ENCODE peak calls at places on chromosome 13, in eight cellular contexts. One of them, this sample, is unnamed.

GRCh38 chr13:103246581-103247200 is 180.5 kb upstream of the SLC10A2 start:
- DNase-seq in OCI-LY7: no peak
- DNase-seq in lower lobe of right lung: no peak
- DNase-seq in spleen: no peak
- DNase-seq in thoracic aorta: no peak
- DNase-seq in pancreas: no peak
- DNase-seq in PC-9: no peak
- DNase-seq in HepG2: no peak
- DNase-seq in this sample: no peak

GRCh38 chr13:57666131-57666530 is 34.6 kb downstream of the PCDH17 start:
- DNase-seq in spleen: no peak
- DNase-seq in lower lobe of right lung: no peak
- DNase-seq in thoracic aorta: no peak
- DNase-seq in HepG2: no peak
- DNase-seq in PC-9: no peak
- DNase-seq in OCI-LY7: no peak
- DNase-seq in pancreas: no peak
- DNase-seq in this sample: no peak

GRCh38 chr13:106498571-106498970 is 36.9 kb downstream of the EFNB2 start:
- DNase-seq in pancreas: no peak
- DNase-seq in lower lobe of right lung: no peak
- DNase-seq in spleen: no peak
- DNase-seq in thoracic aorta: no peak
- DNase-seq in HepG2: no peak
- DNase-seq in PC-9: no peak
- DNase-seq in OCI-LY7: no peak
- DNase-seq in this sample: no peak

GRCh38 chr13:35947315-35947714 is 183.9 kb downstream of the DCLK1 start:
- DNase-seq in pancreas: no peak
- DNase-seq in spleen: no peak
- DNase-seq in HepG2: no peak
- DNase-seq in thoracic aorta: no peak
- DNase-seq in PC-9: no peak
- DNase-seq in OCI-LY7: no peak
- DNase-seq in lower lobe of right lung: no peak
- DNase-seq in this sample: no peak

GRCh38 chr13:24911135-24911524 is 147.2 kb downstream of the RNF17 start:
- DNase-seq in thoracic aorta: no peak
- DNase-seq in spleen: no peak
- DNase-seq in PC-9: peak; percentile 41
- DNase-seq in HepG2: no peak
- DNase-seq in lower lobe of right lung: no peak
- DNase-seq in OCI-LY7: no peak
- DNase-seq in pancreas: no peak
- DNase-seq in this sample: no peak

GRCh38 chr13:75537401-75538365 is at the start of gene COMMD6:
- DNase-seq in pancreas: peak; percentile 67
- DNase-seq in spleen: peak; percentile 95
- DNase-seq in PC-9: peak; percentile 75
- DNase-seq in lower lobe of right lung: peak; percentile 89
- DNase-seq in OCI-LY7: peak; percentile 85
- DNase-seq in thoracic aorta: peak; percentile 8
- DNase-seq in HepG2: peak; percentile 72
- DNase-seq in this sample: peak; percentile 91

GRCh38 chr13:77698211-77699058 is 948 bp downstream of the SLAIN1 start:
- DNase-seq in spleen: peak; percentile 90
- DNase-seq in lower lobe of right lung: peak; percentile 56
- DNase-seq in PC-9: peak; percentile 8
- DNase-seq in HepG2: no peak
- DNase-seq in thoracic aorta: no peak
- DNase-seq in pancreas: peak; percentile 54
- DNase-seq in OCI-LY7: peak; percentile 73
- DNase-seq in this sample: peak; percentile 81

GRCh38 chr13:26616126-26616525 is 58.6 kb downstream of the WASF3 start:
- DNase-seq in lower lobe of right lung: no peak
- DNase-seq in thoracic aorta: no peak
- DNase-seq in spleen: no peak
- DNase-seq in pancreas: no peak
- DNase-seq in OCI-LY7: no peak
- DNase-seq in PC-9: no peak
- DNase-seq in HepG2: no peak
- DNase-seq in this sample: no peak

GRCh38 chr13:89982406-89983085 is 1364.9 kb upstream of the MIR17HG start:
- DNase-seq in thoracic aorta: no peak
- DNase-seq in PC-9: no peak
- DNase-seq in pancreas: no peak
- DNase-seq in lower lobe of right lung: no peak
- DNase-seq in spleen: no peak
- DNase-seq in OCI-LY7: no peak
- DNase-seq in HepG2: no peak
- DNase-seq in this sample: no peak

GRCh38 chr13:109293166-109293565 is 493.2 kb downstream of the IRS2 start:
- DNase-seq in pancreas: no peak
- DNase-seq in HepG2: no peak
- DNase-seq in PC-9: no peak
- DNase-seq in OCI-LY7: no peak
- DNase-seq in thoracic aorta: no peak
- DNase-seq in lower lobe of right lung: no peak
- DNase-seq in spleen: no peak
- DNase-seq in this sample: no peak

GRCh38 chr13:40187836-40188591 is 478.4 kb downstream of the FOXO1 start:
- DNase-seq in PC-9: no peak
- DNase-seq in pancreas: no peak
- DNase-seq in spleen: peak; percentile 82
- DNase-seq in thoracic aorta: no peak
- DNase-seq in OCI-LY7: no peak
- DNase-seq in HepG2: no peak
- DNase-seq in lower lobe of right lung: no peak
- DNase-seq in this sample: no peak

GRCh38 chr13:87999141-87999765 is 328.1 kb downstream of the SLITRK5 start:
- DNase-seq in spleen: no peak
- DNase-seq in lower lobe of right lung: no peak
- DNase-seq in pancreas: no peak
- DNase-seq in PC-9: peak; percentile 31
- DNase-seq in HepG2: no peak
- DNase-seq in thoracic aorta: no peak
- DNase-seq in OCI-LY7: no peak
- DNase-seq in this sample: peak; percentile 22

GRCh38 chr13:40599146-40599545 is 67.3 kb downstream of the FOXO1 start:
- DNase-seq in thoracic aorta: no peak
- DNase-seq in OCI-LY7: no peak
- DNase-seq in HepG2: no peak
- DNase-seq in lower lobe of right lung: no peak
- DNase-seq in pancreas: no peak
- DNase-seq in spleen: no peak
- DNase-seq in PC-9: no peak
- DNase-seq in this sample: no peak

GRCh38 chr13:94312511-94313191 is 166.8 kb downstream of the DCT start:
- DNase-seq in thoracic aorta: no peak
- DNase-seq in OCI-LY7: no peak
- DNase-seq in pancreas: no peak
- DNase-seq in PC-9: no peak
- DNase-seq in HepG2: no peak
- DNase-seq in spleen: no peak
- DNase-seq in lower lobe of right lung: no peak
- DNase-seq in this sample: peak; percentile 49

GRCh38 chr13:101751488-101751887 is 299.0 kb downstream of the ITGBL1 start:
- DNase-seq in HepG2: no peak
- DNase-seq in spleen: no peak
- DNase-seq in lower lobe of right lung: no peak
- DNase-seq in PC-9: peak; percentile 38
- DNase-seq in thoracic aorta: no peak
- DNase-seq in OCI-LY7: no peak
- DNase-seq in pancreas: no peak
- DNase-seq in this sample: peak; percentile 79

GRCh38 chr13:41496420-41497234 is 39.3 kb downstream of the RGCC start:
- DNase-seq in spleen: no peak
- DNase-seq in PC-9: no peak
- DNase-seq in thoracic aorta: no peak
- DNase-seq in lower lobe of right lung: no peak
- DNase-seq in HepG2: no peak
- DNase-seq in pancreas: no peak
- DNase-seq in OCI-LY7: no peak
- DNase-seq in this sample: no peak

GRCh38 chr13:45949161-45949560 is 97.6 kb upstream of the SIAH3 start:
- DNase-seq in pancreas: no peak
- DNase-seq in OCI-LY7: no peak
- DNase-seq in HepG2: no peak
- DNase-seq in PC-9: no peak
- DNase-seq in lower lobe of right lung: no peak
- DNase-seq in thoracic aorta: no peak
- DNase-seq in spleen: no peak
- DNase-seq in this sample: no peak

GRCh38 chr13:45953082-45953481 is 99.5 kb downstream of the ZC3H13 start:
- DNase-seq in pancreas: no peak
- DNase-seq in OCI-LY7: no peak
- DNase-seq in HepG2: no peak
- DNase-seq in lower lobe of right lung: no peak
- DNase-seq in PC-9: no peak
- DNase-seq in spleen: no peak
- DNase-seq in thoracic aorta: no peak
- DNase-seq in this sample: no peak

GRCh38 chr13:45951724-45952123 is 100.2 kb upstream of the SIAH3 start:
- DNase-seq in PC-9: no peak
- DNase-seq in lower lobe of right lung: no peak
- DNase-seq in HepG2: no peak
- DNase-seq in pancreas: no peak
- DNase-seq in OCI-LY7: no peak
- DNase-seq in thoracic aorta: no peak
- DNase-seq in spleen: no peak
- DNase-seq in this sample: no peak

GRCh38 chr13:45950343-45950995 is 98.9 kb upstream of the SIAH3 start:
- DNase-seq in HepG2: no peak
- DNase-seq in thoracic aorta: no peak
- DNase-seq in spleen: no peak
- DNase-seq in PC-9: no peak
- DNase-seq in lower lobe of right lung: no peak
- DNase-seq in OCI-LY7: no peak
- DNase-seq in pancreas: no peak
- DNase-seq in this sample: no peak

DNA sequence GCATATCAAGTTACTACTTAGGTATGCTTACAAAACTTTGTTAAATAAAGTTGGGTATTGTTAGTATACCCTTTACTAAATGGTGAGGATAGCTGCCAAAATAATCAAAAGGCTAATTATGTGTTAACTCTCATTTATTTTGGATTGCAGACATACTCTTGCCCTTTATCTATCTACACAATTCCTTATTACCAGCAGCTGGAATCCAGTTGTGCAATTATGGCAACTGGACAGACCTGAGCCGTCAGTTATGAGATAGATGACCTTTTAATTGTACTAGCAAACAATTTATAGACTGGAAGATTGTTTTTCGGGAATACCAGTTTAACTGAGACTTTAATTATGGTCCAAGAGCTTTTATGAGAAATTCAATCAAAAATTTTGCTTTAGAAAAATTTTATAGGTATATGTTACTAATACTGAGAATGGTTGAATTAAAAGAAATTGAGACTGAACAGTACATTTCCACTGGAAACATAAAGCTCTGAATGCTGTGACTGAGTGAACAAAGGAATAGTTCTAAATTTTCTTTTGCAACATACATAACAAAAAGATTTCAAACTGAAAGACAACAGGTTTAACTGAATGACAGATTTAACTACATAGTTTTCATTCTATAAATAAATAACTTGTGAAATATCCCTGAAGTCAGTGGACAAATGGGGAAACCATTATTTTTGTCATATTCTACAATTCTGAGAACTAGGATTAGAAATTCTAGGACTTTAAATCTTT is 97.5 kb downstream of the ZC3H13 start:
- DNase-seq in OCI-LY7: no peak
- DNase-seq in spleen: no peak
- DNase-seq in thoracic aorta: no peak
- DNase-seq in pancreas: no peak
- DNase-seq in lower lobe of right lung: no peak
- DNase-seq in PC-9: no peak
- DNase-seq in HepG2: no peak
- DNase-seq in this sample: no peak
- H3K36me3 ChIP-seq in OCI-LY7: peaks cover 44% of the 10 kb centered on the region
- H3K36me3 ChIP-seq in spleen: peaks cover 13% of the 10 kb centered on the region
- H3K36me3 ChIP-seq in thoracic aorta: peaks cover 6% of the 10 kb centered on the region
- H3K36me3 ChIP-seq in pancreas: no peaks in the 10 kb centered on the region
- H3K36me3 ChIP-seq in lower lobe of right lung: peaks cover 42% of the 10 kb centered on the region
- H3K36me3 ChIP-seq in PC-9: peaks cover 21% of the 10 kb centered on the region
- H3K36me3 ChIP-seq in HepG2: peaks cover 18% of the 10 kb centered on the region
- H3K36me3 ChIP-seq in this sample: peaks cover 54% of the 10 kb centered on the region

GRCh38 chr13:46197299-46197975 is 14.3 kb upstream of the LRRC63 start:
- DNase-seq in thoracic aorta: no peak
- DNase-seq in OCI-LY7: no peak
- DNase-seq in PC-9: no peak
- DNase-seq in pancreas: no peak
- DNase-seq in spleen: no peak
- DNase-seq in lower lobe of right lung: no peak
- DNase-seq in HepG2: no peak
- DNase-seq in this sample: no peak
- H3K36me3 ChIP-seq in thoracic aorta: no peaks in the 10 kb centered on the region
- H3K36me3 ChIP-seq in OCI-LY7: no peaks in the 10 kb centered on the region
- H3K36me3 ChIP-seq in PC-9: no peaks in the 10 kb centered on the region
- H3K36me3 ChIP-seq in pancreas: no peaks in the 10 kb centered on the region
- H3K36me3 ChIP-seq in spleen: no peaks in the 10 kb centered on the region
- H3K36me3 ChIP-seq in lower lobe of right lung: no peaks in the 10 kb centered on the region
- H3K36me3 ChIP-seq in HepG2: no peaks in the 10 kb centered on the region
- H3K36me3 ChIP-seq in this sample: no peaks in the 10 kb centered on the region

DNA sequence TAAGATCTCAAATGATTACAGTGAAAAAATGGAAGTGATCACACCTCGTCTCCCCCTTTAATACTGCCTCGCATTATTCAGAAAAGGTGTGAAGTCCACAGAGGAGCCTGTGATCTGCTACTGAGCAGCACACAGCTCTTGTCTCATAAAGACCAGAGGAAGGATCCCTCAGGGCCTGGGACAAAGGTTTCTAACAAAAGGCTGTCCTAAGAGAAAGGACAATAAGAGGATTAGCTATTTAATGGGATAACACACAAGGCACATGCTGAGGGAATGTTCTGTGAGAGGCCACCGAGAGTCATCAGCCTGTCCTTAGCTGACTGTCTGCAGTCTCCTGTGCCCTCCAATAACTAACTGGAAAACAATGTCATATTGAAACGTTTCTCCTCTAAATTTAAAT is 26.7 kb downstream of the EBPL start:
- DNase-seq in thoracic aorta: no peak
- DNase-seq in OCI-LY7: no peak
- DNase-seq in HepG2: no peak
- DNase-seq in spleen: no peak
- DNase-seq in pancreas: no peak
- DNase-seq in lower lobe of right lung: no peak
- DNase-seq in PC-9: no peak
- DNase-seq in this sample: no peak
- H3K36me3 ChIP-seq in thoracic aorta: peaks cover 4% of the 10 kb centered on the region
- H3K36me3 ChIP-seq in OCI-LY7: peaks cover 52% of the 10 kb centered on the region
- H3K36me3 ChIP-seq in HepG2: peaks cover 55% of the 10 kb centered on the region
- H3K36me3 ChIP-seq in spleen: peaks cover 10% of the 10 kb centered on the region
- H3K36me3 ChIP-seq in pancreas: no peaks in the 10 kb centered on the region
- H3K36me3 ChIP-seq in lower lobe of right lung: peaks cover 25% of the 10 kb centered on the region
- H3K36me3 ChIP-seq in PC-9: peaks cover 18% of the 10 kb centered on the region
- H3K36me3 ChIP-seq in this sample: peaks cover 3% of the 10 kb centered on the region

DNA sequence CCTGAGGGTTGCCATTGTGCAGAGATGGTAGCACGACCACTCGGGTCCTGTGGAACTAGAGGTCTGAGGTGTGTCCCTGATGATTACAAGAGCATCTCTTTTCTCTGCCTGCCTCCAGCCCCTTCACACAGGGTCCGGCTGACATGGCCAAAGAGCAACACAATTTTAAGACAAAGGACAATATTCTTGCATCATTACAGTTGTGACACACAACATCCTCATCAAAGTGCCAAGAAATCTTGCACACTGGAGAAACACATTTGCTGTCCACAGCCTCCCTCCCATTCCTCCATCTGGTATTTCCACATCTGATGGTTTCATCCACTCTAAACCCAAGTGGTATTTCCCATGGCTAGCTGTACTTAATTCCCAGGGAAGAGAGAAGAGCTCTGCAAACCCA is 12.8 kb downstream of the COL4A1 start:
- DNase-seq in lower lobe of right lung: no peak
- DNase-seq in spleen: no peak
- DNase-seq in thoracic aorta: no peak
- DNase-seq in PC-9: no peak
- DNase-seq in OCI-LY7: no peak
- DNase-seq in pancreas: no peak
- DNase-seq in HepG2: no peak
- DNase-seq in this sample: no peak
- H3K36me3 ChIP-seq in lower lobe of right lung: peaks cover under 1% of the 10 kb centered on the region
- H3K36me3 ChIP-seq in spleen: no peaks in the 10 kb centered on the region
- H3K36me3 ChIP-seq in thoracic aorta: peaks cover 4% of the 10 kb centered on the region
- H3K36me3 ChIP-seq in PC-9: no peaks in the 10 kb centered on the region
- H3K36me3 ChIP-seq in OCI-LY7: no peaks in the 10 kb centered on the region
- H3K36me3 ChIP-seq in pancreas: no peaks in the 10 kb centered on the region
- H3K36me3 ChIP-seq in HepG2: no peaks in the 10 kb centered on the region
- H3K36me3 ChIP-seq in this sample: no peaks in the 10 kb centered on the region